ENCODE peak calls at places on chromosomes 5 and 9, in nine cellular contexts. P, R, S, X, F, D, Z, Q and G are unnamed samples. For H3K36me3, the result is how much of the 10 kb centered on the place peaks cover.

GRCh38 chr9:15182755-15183154 is 124.3 kb downstream of the TTC39B start:
- DNase-seq in P (no peak), R (no peak), S (no peak), X (no peak), F (no peak), D (no peak), Z (no peak), Q (no peak), G (no peak)

GRCh38 chr5:65121880-65122436 is 353.2 kb downstream of the CWC27 start:
- DNase-seq in P (no peak), R (no peak), S (no peak), X (no peak), F (no peak), D (no peak), Z (no peak), Q (no peak), G (no peak)

GRCh38 chr5:95959051-95959963 is 2.3 kb downstream of the ELL2 start:
- DNase-seq in P (no peak), R (no peak), S (no peak), X (no peak), F (no peak), D (no peak), Z (no peak), Q (no peak), G (no peak)

GRCh38 chr9:131436865-131437271 is 43.0 kb downstream of the PRRC2B start:
- DNase-seq in P (no peak), R (no peak), S (no peak), X (no peak), F (no peak), D (no peak), Z (peak), Q (no peak), G (no peak)

GRCh38 chr9:93575706-93576295 is 583 bp upstream of the PHF2 start:
- DNase-seq in P (no peak), R (peak), S (peak), X (peak), F (peak), D (peak), Z (peak), Q (peak), G (peak)

GRCh38 chr5:147398860-147399259 is 111.0 kb downstream of the DPYSL3 start:
- DNase-seq in P (no peak), R (no peak), S (no peak), X (no peak), F (no peak), D (no peak), Z (no peak), Q (no peak), G (no peak)

GRCh38 chr5:38497946-38498345 is 58.5 kb downstream of the LIFR start:
- DNase-seq in P (peak), R (no peak), S (no peak), X (no peak), F (no peak), D (no peak), Z (no peak), Q (no peak), G (no peak)

GRCh38 chr5:147913786-147914185 is 7.4 kb upstream of the C5orf46 start:
- DNase-seq in P (no peak), R (no peak), S (no peak), X (no peak), F (no peak), D (no peak), Z (no peak), Q (no peak), G (no peak)

GRCh38 chr5:80763211-80763610 is 108.4 kb upstream of the DHFR start:
- DNase-seq in P (no peak), R (no peak), S (no peak), X (no peak), F (no peak), D (no peak), Z (no peak), Q (no peak), G (no peak)

GRCh38 chr9:89635007-89635742 is 30.4 kb downstream of the GADD45G start:
- DNase-seq in P (no peak), R (no peak), S (no peak), X (no peak), F (peak), D (no peak), Z (no peak), Q (no peak), G (no peak)

GRCh38 chr9:96025995-96026572 is 150.6 kb downstream of the ERCC6L2 start:
- DNase-seq in P (peak), R (no peak), S (no peak), X (peak), F (no peak), D (no peak), Z (no peak), Q (no peak), G (peak)

GRCh38 chr9:96027271-96028131 is 152.0 kb downstream of the ERCC6L2 start:
- DNase-seq in P (no peak), R (no peak), S (no peak), X (peak), F (no peak), D (no peak), Z (no peak), Q (peak), G (no peak)

GRCh38 chr9:96029722-96030515 is 154.4 kb downstream of the ERCC6L2 start:
- DNase-seq in P (no peak), R (no peak), S (no peak), X (no peak), F (no peak), D (no peak), Z (no peak), Q (no peak), G (no peak)

GRCh38 chr9:96022445-96023031 is 147.0 kb downstream of the ERCC6L2 start:
- DNase-seq in P (peak), R (peak), S (no peak), X (peak), F (peak), D (peak), Z (no peak), Q (no peak), G (peak)

GRCh38 chr9:96026655-96027213 is 151.2 kb downstream of the ERCC6L2 start:
- DNase-seq in P (no peak), R (no peak), S (no peak), X (no peak), F (no peak), D (no peak), Z (no peak), Q (no peak), G (no peak)
- H3K4me3 ChIP-seq in P (no peak), R (peak), S (peak), X (no peak), F (peak), D (peak), Z (peak), Q (peak), G (no peak)

GRCh38 chr9:70285246-70285645 is 26.5 kb downstream of the SMC5 start:
- DNase-seq in P (peak), R (no peak), S (no peak), X (no peak), F (no peak), D (no peak), Z (no peak), Q (no peak), G (no peak)

GRCh38 chr9:70285981-70286616 is 27.3 kb downstream of the SMC5 start:
- DNase-seq in P (no peak), R (no peak), S (no peak), X (no peak), F (no peak), D (no peak), Z (no peak), Q (no peak), G (no peak)

GRCh38 chr9:70278312-70278711 is 19.5 kb downstream of the SMC5 start:
- DNase-seq in P (no peak), R (no peak), S (no peak), X (no peak), F (no peak), D (no peak), Z (no peak), Q (no peak), G (no peak)

DNA sequence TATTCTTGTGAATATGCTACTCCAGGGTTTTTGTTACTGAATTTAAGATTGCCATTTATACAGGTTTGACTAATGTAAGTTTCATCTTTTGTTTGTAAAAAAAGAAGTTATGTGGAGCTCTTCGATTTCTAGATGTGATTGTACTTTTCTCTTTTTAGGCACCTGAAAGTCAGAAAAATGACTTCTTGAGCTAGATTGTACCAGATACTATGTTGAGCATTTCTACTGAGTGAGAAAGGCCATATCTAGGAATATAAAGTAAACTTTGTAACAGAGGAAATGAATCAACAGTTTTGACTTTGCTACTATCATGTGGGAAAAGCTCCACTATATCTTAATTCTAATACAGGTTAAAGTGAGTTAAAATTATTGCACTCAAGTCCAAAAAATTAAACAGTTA is 25.1 kb downstream of the SMC5 start:
- DNase-seq in P (no peak), R (no peak), S (no peak), X (no peak), F (no peak), D (no peak), Z (no peak), Q (no peak), G (no peak)
- H3K36me3 ChIP-seq in P (under half), R (under half), S (under half), X (half or more), F (under half), D (half or more), Z (half or more), Q (half or more), G (under half)

DNA sequence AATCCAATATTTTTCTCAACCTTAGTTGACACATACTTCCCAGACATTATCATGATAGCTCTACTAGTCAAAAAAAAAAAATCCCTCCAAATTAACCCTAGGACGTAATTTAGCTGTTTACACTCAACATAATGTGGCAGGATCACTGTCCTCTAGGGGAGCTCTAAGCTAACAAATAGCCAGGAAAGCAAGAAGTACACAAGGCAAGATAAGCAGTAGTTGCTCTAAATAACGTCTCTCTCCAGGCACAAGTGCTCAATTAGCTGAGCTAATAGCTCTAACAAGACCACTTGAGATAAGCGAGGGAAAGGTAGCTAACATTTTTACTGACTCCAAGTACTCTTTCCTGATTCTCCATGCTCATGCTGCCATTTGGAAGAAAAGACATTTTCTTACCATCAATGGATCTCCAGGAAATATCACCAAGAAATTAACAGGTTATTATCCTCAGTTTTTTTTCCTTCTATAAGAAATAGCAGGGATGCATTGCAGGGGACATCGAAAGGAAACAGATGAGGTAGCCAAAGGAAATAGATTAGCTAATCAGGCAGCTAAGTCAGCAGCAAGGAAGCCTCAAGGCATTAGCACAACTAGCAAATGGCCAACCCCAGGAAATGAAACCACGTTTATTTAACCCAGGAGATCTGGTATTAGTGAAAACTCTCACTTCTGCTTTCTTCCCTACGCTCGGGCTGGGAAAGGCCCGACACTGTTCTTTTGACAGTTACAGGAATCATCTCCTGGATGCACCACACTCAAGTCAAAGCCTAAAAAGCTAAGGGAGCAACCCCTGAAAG is 614.1 kb downstream of the PTPRD start:
- DNase-seq in P (no peak), R (no peak), S (no peak), X (no peak), F (no peak), D (no peak), Z (no peak), Q (no peak), G (no peak)
- TF ChIP-seq CTCF in P (peak), R (no peak), S (no peak), X (no peak), F (no peak), D (peak), Z (no peak), Q (peak), G (no peak)

GRCh38 chr5:124661317-124662141 is 84.9 kb downstream of the ZNF608 start:
- DNase-seq in P (peak), R (no peak), S (no peak), X (no peak), F (no peak), D (no peak), Z (no peak), Q (no peak), G (no peak)
- H3K4me3 ChIP-seq in P (no peak), R (no peak), S (no peak), X (no peak), F (no peak), D (no peak), Z (no peak), Q (no peak), G (no peak)

GRCh38 chr5:150541895-150542294 is 34.0 kb downstream of the NDST1 start:
- DNase-seq in P (no peak), R (no peak), S (no peak), X (no peak), F (no peak), D (no peak), Z (no peak), Q (no peak), G (no peak)
- H3K36me3 ChIP-seq in P (under half), R (under half), S (under half), X (half or more), F (under half), D (half or more), Z (half or more), Q (half or more), G (under half)

DNA sequence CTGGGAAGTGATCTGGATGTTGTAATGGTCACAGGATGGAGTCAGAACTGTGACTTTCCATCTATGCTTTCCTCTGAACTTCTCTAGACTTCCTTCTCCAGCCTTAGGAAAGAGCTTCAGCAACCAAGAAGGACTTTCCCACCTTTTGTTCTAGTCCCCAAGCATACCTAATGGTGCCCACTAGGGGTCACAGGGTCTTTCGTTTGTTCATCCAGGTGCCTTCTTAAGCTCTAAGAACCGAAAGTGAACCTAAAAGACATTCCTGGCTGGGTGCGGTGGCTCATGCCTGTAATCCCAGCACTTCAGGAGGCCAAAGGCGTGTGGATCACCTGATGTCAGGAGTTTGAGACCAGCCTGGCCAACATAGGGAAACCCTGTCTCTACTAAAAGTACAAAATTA is 1.8 kb upstream of the WNT8A start:
- DNase-seq in P (no peak), R (no peak), S (no peak), X (no peak), F (no peak), D (no peak), Z (no peak), Q (no peak), G (no peak)
- TF ChIP-seq CTCF in P (peak), R (no peak), S (no peak), X (no peak), F (no peak), D (no peak), Z (no peak), Q (no peak), G (no peak)

GRCh38 chr5:67120032-67120431 is 76.6 kb downstream of the CD180 start:
- DNase-seq in P (peak), R (no peak), S (no peak), X (no peak), F (no peak), D (no peak), Z (no peak), Q (no peak), G (no peak)
- H3K4me3 ChIP-seq in P (no peak), R (no peak), S (no peak), X (no peak), F (no peak), D (no peak), Z (no peak), Q (no peak), G (no peak)

DNA sequence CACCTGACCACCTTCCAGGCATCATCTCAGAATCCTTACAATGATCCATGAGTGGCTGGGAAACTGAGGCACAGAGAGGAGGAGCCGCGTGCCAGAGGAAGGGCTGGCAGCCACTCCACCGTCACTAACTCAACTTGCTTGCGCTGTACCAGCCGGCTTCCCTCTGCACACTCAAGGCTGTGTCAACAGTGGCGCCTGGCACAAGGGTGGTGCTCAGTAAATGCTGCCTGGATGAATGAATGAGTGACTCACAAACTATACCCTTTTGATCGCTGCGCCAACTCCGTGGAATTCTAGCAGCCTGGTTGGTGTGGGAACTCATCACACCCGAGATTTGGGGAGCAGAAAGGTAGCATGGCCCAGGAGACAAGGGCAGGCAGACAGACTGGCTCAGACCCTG is 21.9 kb downstream of the PRRX2 start:
- DNase-seq in P (no peak), R (no peak), S (no peak), X (no peak), F (no peak), D (no peak), Z (no peak), Q (no peak), G (no peak)
- H3K36me3 ChIP-seq in P (under half), R (under half), S (under half), X (under half), F (under half), D (under half), Z (under half), Q (under half), G (under half)

GRCh38 chr9:101601904-101602765 is 7.4 kb upstream of the PPP3R2 start:
- DNase-seq in P (no peak), R (no peak), S (no peak), X (no peak), F (peak), D (peak), Z (no peak), Q (no peak), G (no peak)
- TF ChIP-seq CTCF in P (peak), R (peak), S (peak), X (peak), F (peak), D (peak), Z (no peak), Q (peak), G (peak)

GRCh38 chr5:14213813-14214585 is 70.9 kb downstream of the TRIO start:
- DNase-seq in P (no peak), R (no peak), S (no peak), X (no peak), F (no peak), D (no peak), Z (no peak), Q (no peak), G (no peak)

GRCh38 chr5:14210729-14211128 is 67.6 kb downstream of the TRIO start:
- DNase-seq in P (no peak), R (no peak), S (no peak), X (no peak), F (no peak), D (no peak), Z (no peak), Q (no peak), G (no peak)

GRCh38 chr5:14213253-14213652 is 70.1 kb downstream of the TRIO start:
- DNase-seq in P (no peak), R (no peak), S (no peak), X (no peak), F (no peak), D (no peak), Z (no peak), Q (no peak), G (no peak)

GRCh38 chr5:14211818-14212799 is 69.0 kb downstream of the TRIO start:
- DNase-seq in P (no peak), R (no peak), S (no peak), X (no peak), F (no peak), D (no peak), Z (no peak), Q (no peak), G (no peak)

DNA sequence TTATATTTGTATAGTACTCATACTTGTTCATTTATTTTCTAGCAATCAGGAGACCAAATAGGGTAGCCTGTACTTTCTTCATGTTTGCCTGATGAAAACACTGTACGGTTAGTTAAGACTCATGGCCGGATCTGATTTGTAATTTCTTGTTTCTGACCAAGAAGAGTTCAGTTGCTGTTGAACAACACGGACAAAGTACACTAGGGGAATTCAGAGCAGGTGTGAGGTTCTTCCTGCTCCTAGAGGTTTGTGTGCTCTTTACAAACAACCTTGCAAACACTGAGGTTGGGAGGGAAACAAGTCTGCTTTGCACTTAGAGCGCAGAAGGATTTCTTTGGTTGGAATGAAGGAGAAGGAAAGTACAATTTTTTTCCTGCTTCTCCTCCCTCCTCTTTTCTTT is 69.7 kb downstream of the TRIO start:
- DNase-seq in P (no peak), R (no peak), S (no peak), X (no peak), F (no peak), D (no peak), Z (no peak), Q (no peak), G (no peak)
- H3K4me3 ChIP-seq in P (no peak), R (no peak), S (no peak), X (no peak), F (no peak), D (no peak), Z (no peak), Q (no peak), G (no peak)